ENCODE peak calls at places on chromosomes 3 and 15, in four cellular contexts. One of them, this sample, is unnamed.

GRCh38 chr3:156865732-156866131 is 39.6 kb downstream of the LEKR1 start:
- DNase-seq in stimulated activated CD8-positive, alpha-beta memory T cell treated with anti-CD3 and anti-CD28 coated beads, Interleukin-12 subunit alpha, Interleukin-12 subunit beta, amount 100 ng/mL, for 1 hour: no peak
- DNase-seq in esophagus muscularis mucosa: no peak
- DNase-seq in H7: no peak
- DNase-seq in this sample: no peak

GRCh38 chr3:113008117-113008516 is 17.3 kb downstream of the GTPBP8 start:
- DNase-seq in esophagus muscularis mucosa: no peak
- DNase-seq in H7: no peak
- DNase-seq in stimulated activated CD8-positive, alpha-beta memory T cell treated with anti-CD3 and anti-CD28 coated beads, Interleukin-12 subunit alpha, Interleukin-12 subunit beta, amount 100 ng/mL, for 1 hour: no peak
- DNase-seq in this sample: no peak

GRCh38 chr15:89051875-89052274 is 36.4 kb upstream of the ABHD2 start:
- DNase-seq in esophagus muscularis mucosa: no peak
- DNase-seq in H7: no peak
- DNase-seq in stimulated activated CD8-positive, alpha-beta memory T cell treated with anti-CD3 and anti-CD28 coated beads, Interleukin-12 subunit alpha, Interleukin-12 subunit beta, amount 100 ng/mL, for 1 hour: no peak
- DNase-seq in this sample: no peak

GRCh38 chr3:97871788-97872187 is 50.0 kb downstream of the CRYBG3 start:
- DNase-seq in stimulated activated CD8-positive, alpha-beta memory T cell treated with anti-CD3 and anti-CD28 coated beads, Interleukin-12 subunit alpha, Interleukin-12 subunit beta, amount 100 ng/mL, for 1 hour: no peak
- DNase-seq in H7: no peak
- DNase-seq in esophagus muscularis mucosa: no peak
- DNase-seq in this sample: no peak

GRCh38 chr3:172622916-172623700 is 87.8 kb downstream of the NCEH1 start:
- DNase-seq in stimulated activated CD8-positive, alpha-beta memory T cell treated with anti-CD3 and anti-CD28 coated beads, Interleukin-12 subunit alpha, Interleukin-12 subunit beta, amount 100 ng/mL, for 1 hour: peak
- DNase-seq in H7: peak
- DNase-seq in esophagus muscularis mucosa: peak
- DNase-seq in this sample: no peak

GRCh38 chr3:30970183-30970582 is 75.7 kb upstream of the GADL1 start:
- DNase-seq in esophagus muscularis mucosa: peak
- DNase-seq in stimulated activated CD8-positive, alpha-beta memory T cell treated with anti-CD3 and anti-CD28 coated beads, Interleukin-12 subunit alpha, Interleukin-12 subunit beta, amount 100 ng/mL, for 1 hour: no peak
- DNase-seq in H7: peak
- DNase-seq in this sample: no peak

GRCh38 chr3:129512595-129512994 is 15.8 kb upstream of the RHO start:
- DNase-seq in stimulated activated CD8-positive, alpha-beta memory T cell treated with anti-CD3 and anti-CD28 coated beads, Interleukin-12 subunit alpha, Interleukin-12 subunit beta, amount 100 ng/mL, for 1 hour: no peak
- DNase-seq in H7: no peak
- DNase-seq in esophagus muscularis mucosa: no peak
- DNase-seq in this sample: no peak

GRCh38 chr3:60652829-60653228 is 598.4 kb downstream of the FHIT start:
- DNase-seq in esophagus muscularis mucosa: no peak
- DNase-seq in stimulated activated CD8-positive, alpha-beta memory T cell treated with anti-CD3 and anti-CD28 coated beads, Interleukin-12 subunit alpha, Interleukin-12 subunit beta, amount 100 ng/mL, for 1 hour: no peak
- DNase-seq in H7: no peak
- DNase-seq in this sample: no peak

GRCh38 chr3:102181202-102181920 is 253.5 kb upstream of the ZPLD1 start:
- DNase-seq in stimulated activated CD8-positive, alpha-beta memory T cell treated with anti-CD3 and anti-CD28 coated beads, Interleukin-12 subunit alpha, Interleukin-12 subunit beta, amount 100 ng/mL, for 1 hour: no peak
- DNase-seq in H7: peak
- DNase-seq in esophagus muscularis mucosa: no peak
- DNase-seq in this sample: no peak

GRCh38 chr3:13932578-13933295 is 52.9 kb upstream of the WNT7A start:
- DNase-seq in H7: no peak
- DNase-seq in esophagus muscularis mucosa: no peak
- DNase-seq in stimulated activated CD8-positive, alpha-beta memory T cell treated with anti-CD3 and anti-CD28 coated beads, Interleukin-12 subunit alpha, Interleukin-12 subunit beta, amount 100 ng/mL, for 1 hour: no peak
- DNase-seq in this sample: no peak

GRCh38 chr15:76098685-76099084 is 38.9 kb downstream of the TMEM266 start:
- DNase-seq in esophagus muscularis mucosa: no peak
- DNase-seq in H7: no peak
- DNase-seq in stimulated activated CD8-positive, alpha-beta memory T cell treated with anti-CD3 and anti-CD28 coated beads, Interleukin-12 subunit alpha, Interleukin-12 subunit beta, amount 100 ng/mL, for 1 hour: no peak
- DNase-seq in this sample: no peak

GRCh38 chr3:185813691-185814215 is 11.1 kb downstream of the IGF2BP2 start:
- DNase-seq in esophagus muscularis mucosa: no peak
- DNase-seq in stimulated activated CD8-positive, alpha-beta memory T cell treated with anti-CD3 and anti-CD28 coated beads, Interleukin-12 subunit alpha, Interleukin-12 subunit beta, amount 100 ng/mL, for 1 hour: no peak
- DNase-seq in H7: peak
- DNase-seq in this sample: no peak

GRCh38 chr3:134625885-134626741 is 24.7 kb downstream of the KY start:
- DNase-seq in H7: no peak
- DNase-seq in esophagus muscularis mucosa: no peak
- DNase-seq in stimulated activated CD8-positive, alpha-beta memory T cell treated with anti-CD3 and anti-CD28 coated beads, Interleukin-12 subunit alpha, Interleukin-12 subunit beta, amount 100 ng/mL, for 1 hour: no peak
- DNase-seq in this sample: no peak

GRCh38 chr3:184559336-184559735 is 2.2 kb upstream of the EPHB3 start:
- DNase-seq in stimulated activated CD8-positive, alpha-beta memory T cell treated with anti-CD3 and anti-CD28 coated beads, Interleukin-12 subunit alpha, Interleukin-12 subunit beta, amount 100 ng/mL, for 1 hour: no peak
- DNase-seq in esophagus muscularis mucosa: no peak
- DNase-seq in H7: no peak
- DNase-seq in this sample: no peak

GRCh38 chr3:159760056-159760455 is 228.6 kb upstream of the IL12A start:
- DNase-seq in stimulated activated CD8-positive, alpha-beta memory T cell treated with anti-CD3 and anti-CD28 coated beads, Interleukin-12 subunit alpha, Interleukin-12 subunit beta, amount 100 ng/mL, for 1 hour: no peak
- DNase-seq in H7: no peak
- DNase-seq in esophagus muscularis mucosa: no peak
- DNase-seq in this sample: no peak

GRCh38 chr3:186998937-186999368 is 68.6 kb downstream of the ST6GAL1 start:
- DNase-seq in esophagus muscularis mucosa: no peak
- DNase-seq in stimulated activated CD8-positive, alpha-beta memory T cell treated with anti-CD3 and anti-CD28 coated beads, Interleukin-12 subunit alpha, Interleukin-12 subunit beta, amount 100 ng/mL, for 1 hour: no peak
- DNase-seq in H7: peak
- DNase-seq in this sample: no peak

GRCh38 chr3:52703356-52703755 is 2.2 kb downstream of the GLT8D1 start:
- DNase-seq in H7: no peak
- DNase-seq in esophagus muscularis mucosa: no peak
- DNase-seq in stimulated activated CD8-positive, alpha-beta memory T cell treated with anti-CD3 and anti-CD28 coated beads, Interleukin-12 subunit alpha, Interleukin-12 subunit beta, amount 100 ng/mL, for 1 hour: no peak
- DNase-seq in this sample: no peak

GRCh38 chr15:63611217-63611616 is 14.0 kb downstream of the FBXL22 start:
- DNase-seq in H7: no peak
- DNase-seq in esophagus muscularis mucosa: no peak
- DNase-seq in stimulated activated CD8-positive, alpha-beta memory T cell treated with anti-CD3 and anti-CD28 coated beads, Interleukin-12 subunit alpha, Interleukin-12 subunit beta, amount 100 ng/mL, for 1 hour: no peak
- DNase-seq in this sample: no peak

GRCh38 chr3:13145131-13145825 is 72.0 kb upstream of the IQSEC1 start:
- DNase-seq in stimulated activated CD8-positive, alpha-beta memory T cell treated with anti-CD3 and anti-CD28 coated beads, Interleukin-12 subunit alpha, Interleukin-12 subunit beta, amount 100 ng/mL, for 1 hour: no peak
- DNase-seq in esophagus muscularis mucosa: no peak
- DNase-seq in H7: peak
- DNase-seq in this sample: no peak

GRCh38 chr3:126134219-126134975 is 46.0 kb downstream of the ALDH1L1 start:
- DNase-seq in esophagus muscularis mucosa: peak
- DNase-seq in stimulated activated CD8-positive, alpha-beta memory T cell treated with anti-CD3 and anti-CD28 coated beads, Interleukin-12 subunit alpha, Interleukin-12 subunit beta, amount 100 ng/mL, for 1 hour: peak
- DNase-seq in H7: peak
- DNase-seq in this sample: peak

GRCh38 chr3:25468866-25469319 is 40.8 kb downstream of the RARB start:
- DNase-seq in H7: no peak
- DNase-seq in stimulated activated CD8-positive, alpha-beta memory T cell treated with anti-CD3 and anti-CD28 coated beads, Interleukin-12 subunit alpha, Interleukin-12 subunit beta, amount 100 ng/mL, for 1 hour: no peak
- DNase-seq in esophagus muscularis mucosa: no peak
- DNase-seq in this sample: peak

GRCh38 chr3:61311044-61311443 is 59.8 kb upstream of the FHIT start:
- DNase-seq in esophagus muscularis mucosa: no peak
- DNase-seq in stimulated activated CD8-positive, alpha-beta memory T cell treated with anti-CD3 and anti-CD28 coated beads, Interleukin-12 subunit alpha, Interleukin-12 subunit beta, amount 100 ng/mL, for 1 hour: no peak
- DNase-seq in H7: no peak
- DNase-seq in this sample: no peak